ENCODE peak calls at places on chromosomes 6 and 20, in six cellular contexts. One of them, this sample, is unnamed.
A peak's percentile ranks its signal among the peaks of the same experiment; 100 is the strongest.

GRCh38 chr6:112233864-112234263 is 20.5 kb downstream of the LAMA4 start:
- DNase-seq in CD8-positive, alpha-beta T cell: no peak
- DNase-seq in cardiac fibroblast: peak; percentile 87
- DNase-seq in GM06990: no peak
- DNase-seq in heart right ventricle: no peak
- DNase-seq in breast epithelium: no peak
- DNase-seq in this sample: no peak

GRCh38 chr20:64037498-64038213 is 1.7 kb downstream of the C20orf204 start:
- DNase-seq in CD8-positive, alpha-beta T cell: no peak
- DNase-seq in cardiac fibroblast: no peak
- DNase-seq in heart right ventricle: no peak
- DNase-seq in GM06990: no peak
- DNase-seq in breast epithelium: no peak
- DNase-seq in this sample: no peak

GRCh38 chr6:148502083-148502772 is 159.6 kb downstream of the SASH1 start:
- DNase-seq in heart right ventricle: no peak
- DNase-seq in cardiac fibroblast: peak; percentile 82
- DNase-seq in CD8-positive, alpha-beta T cell: no peak
- DNase-seq in GM06990: no peak
- DNase-seq in breast epithelium: no peak
- DNase-seq in this sample: no peak

GRCh38 chr20:25227317-25227831 is 20.5 kb upstream of the PYGB start:
- DNase-seq in breast epithelium: no peak
- DNase-seq in CD8-positive, alpha-beta T cell: no peak
- DNase-seq in heart right ventricle: no peak
- DNase-seq in cardiac fibroblast: peak; percentile 88
- DNase-seq in GM06990: no peak
- DNase-seq in this sample: no peak

GRCh38 chr20:51402201-51402600 is 140.3 kb downstream of the NFATC2 start:
- DNase-seq in heart right ventricle: no peak
- DNase-seq in CD8-positive, alpha-beta T cell: peak; percentile 22
- DNase-seq in breast epithelium: peak; percentile 30
- DNase-seq in GM06990: no peak
- DNase-seq in cardiac fibroblast: no peak
- DNase-seq in this sample: no peak

GRCh38 chr6:14811760-14812428 is 434.0 kb upstream of the JARID2 start:
- DNase-seq in CD8-positive, alpha-beta T cell: no peak
- DNase-seq in breast epithelium: no peak
- DNase-seq in cardiac fibroblast: peak; percentile 78
- DNase-seq in heart right ventricle: no peak
- DNase-seq in GM06990: no peak
- DNase-seq in this sample: no peak

GRCh38 chr20:61861054-61861841 is 204.4 kb downstream of the TAF4 start:
- DNase-seq in cardiac fibroblast: no peak
- DNase-seq in breast epithelium: no peak
- DNase-seq in GM06990: no peak
- DNase-seq in heart right ventricle: no peak
- DNase-seq in CD8-positive, alpha-beta T cell: no peak
- DNase-seq in this sample: no peak

GRCh38 chr20:38162878-38163875 is 1.9 kb downstream of the TGM2 start:
- DNase-seq in heart right ventricle: no peak
- DNase-seq in GM06990: no peak
- DNase-seq in CD8-positive, alpha-beta T cell: no peak
- DNase-seq in breast epithelium: no peak
- DNase-seq in cardiac fibroblast: no peak
- DNase-seq in this sample: no peak

GRCh38 chr20:58716476-58717277 is 24.1 kb downstream of the NPEPL1 start:
- DNase-seq in breast epithelium: no peak
- DNase-seq in cardiac fibroblast: no peak
- DNase-seq in heart right ventricle: no peak
- DNase-seq in GM06990: no peak
- DNase-seq in CD8-positive, alpha-beta T cell: no peak
- DNase-seq in this sample: no peak

GRCh38 chr6:90479603-90479926 is 107.3 kb downstream of the MAP3K7 start:
- DNase-seq in GM06990: no peak
- DNase-seq in cardiac fibroblast: no peak
- DNase-seq in breast epithelium: no peak
- DNase-seq in CD8-positive, alpha-beta T cell: no peak
- DNase-seq in heart right ventricle: no peak
- DNase-seq in this sample: no peak

GRCh38 chr6:66328181-66328580 is 621.2 kb upstream of the EYS start:
- DNase-seq in CD8-positive, alpha-beta T cell: no peak
- DNase-seq in GM06990: no peak
- DNase-seq in heart right ventricle: no peak
- DNase-seq in cardiac fibroblast: no peak
- DNase-seq in breast epithelium: no peak
- DNase-seq in this sample: no peak

GRCh38 chr20:8656335-8656734 is 412.6 kb upstream of the PLCB4 start:
- DNase-seq in CD8-positive, alpha-beta T cell: no peak
- DNase-seq in GM06990: no peak
- DNase-seq in cardiac fibroblast: peak; percentile 84
- DNase-seq in heart right ventricle: no peak
- DNase-seq in breast epithelium: no peak
- DNase-seq in this sample: no peak

GRCh38 chr20:4065405-4065841 is 50.1 kb upstream of the RNF24 start:
- DNase-seq in breast epithelium: no peak
- DNase-seq in CD8-positive, alpha-beta T cell: no peak
- DNase-seq in GM06990: no peak
- DNase-seq in heart right ventricle: no peak
- DNase-seq in cardiac fibroblast: peak; percentile 99
- DNase-seq in this sample: no peak

GRCh38 chr6:29414588-29414987 is at the start of gene OR12D1:
- DNase-seq in breast epithelium: no peak
- DNase-seq in CD8-positive, alpha-beta T cell: no peak
- DNase-seq in cardiac fibroblast: peak; percentile 2
- DNase-seq in GM06990: no peak
- DNase-seq in heart right ventricle: no peak
- DNase-seq in this sample: no peak

GRCh38 chr6:50198245-50198644 is 148.5 kb upstream of the DEFB112 start:
- DNase-seq in heart right ventricle: no peak
- DNase-seq in cardiac fibroblast: no peak
- DNase-seq in GM06990: no peak
- DNase-seq in CD8-positive, alpha-beta T cell: no peak
- DNase-seq in breast epithelium: no peak
- DNase-seq in this sample: no peak

GRCh38 chr20:56004611-56005388 is 519 bp downstream of the CBLN4 start:
- DNase-seq in cardiac fibroblast: no peak
- DNase-seq in heart right ventricle: no peak
- DNase-seq in breast epithelium: no peak
- DNase-seq in GM06990: no peak
- DNase-seq in CD8-positive, alpha-beta T cell: no peak
- DNase-seq in this sample: no peak

GRCh38 chr20:25076731-25077609 is 5.0 kb downstream of the VSX1 start:
- DNase-seq in CD8-positive, alpha-beta T cell: no peak
- DNase-seq in breast epithelium: peak; percentile 68
- DNase-seq in heart right ventricle: no peak
- DNase-seq in GM06990: no peak
- DNase-seq in cardiac fibroblast: peak; percentile 32
- DNase-seq in this sample: no peak

GRCh38 chr20:25573288-25574251 is 11.8 kb downstream of the NINL start:
- DNase-seq in cardiac fibroblast: peak; percentile 81
- DNase-seq in CD8-positive, alpha-beta T cell: no peak
- DNase-seq in GM06990: no peak
- DNase-seq in breast epithelium: no peak
- DNase-seq in heart right ventricle: no peak
- DNase-seq in this sample: no peak

GRCh38 chr6:169789944-169790927 is 38.8 kb downstream of the ERMARD start:
- DNase-seq in breast epithelium: peak; percentile 56
- DNase-seq in heart right ventricle: peak; percentile 70
- DNase-seq in CD8-positive, alpha-beta T cell: peak; percentile 65
- DNase-seq in cardiac fibroblast: peak; percentile 69
- DNase-seq in GM06990: peak; percentile 65
- DNase-seq in this sample: no peak

GRCh38 chr6:7239590-7239948 is 73.4 kb downstream of the SSR1 start:
- DNase-seq in cardiac fibroblast: no peak
- DNase-seq in heart right ventricle: no peak
- DNase-seq in GM06990: no peak
- DNase-seq in breast epithelium: no peak
- DNase-seq in CD8-positive, alpha-beta T cell: no peak
- DNase-seq in this sample: no peak

GRCh38 chr20:33689973-33690372 is 3.8 kb upstream of the E2F1 start:
- DNase-seq in CD8-positive, alpha-beta T cell: peak; percentile 55
- DNase-seq in GM06990: no peak
- DNase-seq in cardiac fibroblast: peak; percentile 65
- DNase-seq in heart right ventricle: no peak
- DNase-seq in breast epithelium: no peak
- DNase-seq in this sample: no peak

GRCh38 chr20:61387204-61387958 is 135.3 kb downstream of the CDH4 start:
- DNase-seq in GM06990: no peak
- DNase-seq in CD8-positive, alpha-beta T cell: no peak
- DNase-seq in heart right ventricle: peak; percentile 20
- DNase-seq in breast epithelium: peak; percentile 28
- DNase-seq in cardiac fibroblast: peak; percentile 12
- DNase-seq in this sample: no peak

GRCh38 chr6:18243302-18243893 is 20.9 kb downstream of the DEK start:
- DNase-seq in heart right ventricle: no peak
- DNase-seq in cardiac fibroblast: no peak
- DNase-seq in breast epithelium: no peak
- DNase-seq in CD8-positive, alpha-beta T cell: no peak
- DNase-seq in GM06990: no peak
- DNase-seq in this sample: no peak

GRCh38 chr20:61765871-61766654 is 299.6 kb downstream of the TAF4 start:
- DNase-seq in heart right ventricle: no peak
- DNase-seq in breast epithelium: no peak
- DNase-seq in CD8-positive, alpha-beta T cell: no peak
- DNase-seq in GM06990: no peak
- DNase-seq in cardiac fibroblast: no peak
- DNase-seq in this sample: no peak

GRCh38 chr6:2858678-2859324 is 17.1 kb upstream of the SERPINB1 start:
- DNase-seq in heart right ventricle: no peak
- DNase-seq in cardiac fibroblast: no peak
- DNase-seq in GM06990: no peak
- DNase-seq in CD8-positive, alpha-beta T cell: peak; percentile 49
- DNase-seq in breast epithelium: no peak
- DNase-seq in this sample: no peak

GRCh38 chr20:33475381-33476160 is 14.3 kb upstream of the CBFA2T2 start:
- DNase-seq in GM06990: no peak
- DNase-seq in breast epithelium: no peak
- DNase-seq in heart right ventricle: no peak
- DNase-seq in CD8-positive, alpha-beta T cell: no peak
- DNase-seq in cardiac fibroblast: no peak
- DNase-seq in this sample: no peak

GRCh38 chr20:62804021-62804631 is 509 bp upstream of the OGFR start:
- DNase-seq in heart right ventricle: no peak
- DNase-seq in CD8-positive, alpha-beta T cell: no peak
- DNase-seq in breast epithelium: no peak
- DNase-seq in cardiac fibroblast: no peak
- DNase-seq in GM06990: no peak
- DNase-seq in this sample: no peak

GRCh38 chr6:167094436-167094819 is 28.5 kb upstream of the CCR6 start:
- DNase-seq in heart right ventricle: no peak
- DNase-seq in cardiac fibroblast: no peak
- DNase-seq in CD8-positive, alpha-beta T cell: no peak
- DNase-seq in breast epithelium: no peak
- DNase-seq in GM06990: no peak
- DNase-seq in this sample: no peak

GRCh38 chr6:141513830-141514229 is 618.9 kb upstream of the GJE1 start:
- DNase-seq in CD8-positive, alpha-beta T cell: no peak
- DNase-seq in GM06990: no peak
- DNase-seq in breast epithelium: no peak
- DNase-seq in cardiac fibroblast: peak; percentile 31
- DNase-seq in heart right ventricle: no peak
- DNase-seq in this sample: no peak

GRCh38 chr20:62678553-62678952 is 30.1 kb upstream of the NTSR1 start:
- DNase-seq in CD8-positive, alpha-beta T cell: no peak
- DNase-seq in heart right ventricle: no peak
- DNase-seq in breast epithelium: no peak
- DNase-seq in GM06990: no peak
- DNase-seq in cardiac fibroblast: no peak
- DNase-seq in this sample: no peak

DNA sequence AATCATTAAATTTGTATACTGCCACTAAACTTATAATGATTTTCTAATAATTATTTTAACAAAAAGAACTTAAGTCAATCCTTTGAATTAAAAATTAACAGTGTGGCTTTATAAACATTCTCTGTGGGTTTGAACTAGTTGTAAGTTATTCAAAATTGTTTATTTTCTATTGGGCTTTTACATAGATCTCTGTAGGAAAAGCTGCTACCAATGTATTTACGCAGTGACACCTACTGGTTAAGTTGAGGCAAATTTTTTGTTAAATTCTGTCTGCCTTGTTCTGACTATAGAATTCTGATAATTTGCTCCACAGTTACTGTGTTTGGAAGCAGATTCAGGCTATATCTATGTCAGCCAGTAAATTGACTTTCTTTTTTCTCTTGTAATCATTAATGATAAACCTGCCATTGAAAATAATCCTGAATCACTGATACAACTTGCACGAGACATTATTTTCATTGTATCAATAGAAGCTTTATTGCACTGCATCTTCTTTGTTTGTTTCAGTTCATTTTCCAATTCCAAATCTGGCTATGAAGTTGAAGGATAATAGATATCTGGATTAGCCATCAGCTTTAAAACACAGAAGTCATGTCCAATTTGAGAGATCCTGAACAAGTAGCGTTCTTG is 66.0 kb upstream of the UTRN start:
- DNase-seq in breast epithelium: no peak
- DNase-seq in heart right ventricle: no peak
- DNase-seq in CD8-positive, alpha-beta T cell: no peak
- DNase-seq in GM06990: peak; percentile 25
- DNase-seq in cardiac fibroblast: peak; percentile 75
- DNase-seq in this sample: peak; percentile 18
- TF ChIP-seq CTCF in breast epithelium: peak; percentile 49
- TF ChIP-seq CTCF in heart right ventricle: peak; percentile 73
- TF ChIP-seq CTCF in CD8-positive, alpha-beta T cell: peak; percentile 88
- TF ChIP-seq CTCF in GM06990: peak; percentile 46
- TF ChIP-seq CTCF in cardiac fibroblast: peak; percentile 63
- TF ChIP-seq CTCF in this sample: peak; percentile 58

DNA sequence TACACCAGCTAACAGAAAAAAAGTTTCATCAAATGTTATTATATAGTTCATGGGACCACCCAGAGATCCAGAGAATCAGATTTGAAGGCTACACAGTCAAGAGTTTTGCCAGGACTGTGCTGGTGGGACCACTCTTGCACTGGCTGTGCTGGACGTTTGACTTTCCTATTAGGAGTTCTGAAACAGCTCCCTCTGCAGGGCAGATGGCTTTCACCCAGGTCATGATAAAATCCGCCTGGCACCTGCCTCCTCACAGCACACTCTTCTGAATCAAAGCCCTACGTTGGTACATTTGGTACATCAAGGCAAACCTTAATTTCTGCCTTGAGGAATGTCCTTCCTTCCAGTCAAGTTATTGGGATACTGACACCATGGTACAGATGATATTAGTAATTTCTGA is 302.1 kb downstream of the ZNF217 start:
- DNase-seq in heart right ventricle: no peak
- DNase-seq in GM06990: no peak
- DNase-seq in CD8-positive, alpha-beta T cell: no peak
- DNase-seq in breast epithelium: no peak
- DNase-seq in cardiac fibroblast: no peak
- DNase-seq in this sample: no peak
- TF ChIP-seq CTCF in heart right ventricle: no peak
- TF ChIP-seq CTCF in GM06990: peak; percentile 45
- TF ChIP-seq CTCF in CD8-positive, alpha-beta T cell: no peak
- TF ChIP-seq CTCF in breast epithelium: no peak
- TF ChIP-seq CTCF in cardiac fibroblast: no peak
- TF ChIP-seq CTCF in this sample: peak; percentile 9

GRCh38 chr6:43856005-43856765 is 86.2 kb downstream of the VEGFA start:
- DNase-seq in GM06990: no peak
- DNase-seq in heart right ventricle: peak; percentile 30
- DNase-seq in cardiac fibroblast: peak; percentile 35
- DNase-seq in breast epithelium: peak; percentile 29
- DNase-seq in CD8-positive, alpha-beta T cell: no peak
- DNase-seq in this sample: no peak
- TF ChIP-seq CTCF in GM06990: peak; percentile 12
- TF ChIP-seq CTCF in heart right ventricle: peak; percentile 48
- TF ChIP-seq CTCF in cardiac fibroblast: peak; percentile 31
- TF ChIP-seq CTCF in breast epithelium: peak; percentile 30
- TF ChIP-seq CTCF in CD8-positive, alpha-beta T cell: no peak
- TF ChIP-seq CTCF in this sample: peak; percentile 53

GRCh38 chr6:142746524-142746923 is 198.5 kb downstream of the HIVEP2 start:
- DNase-seq in cardiac fibroblast: peak; percentile 30
- DNase-seq in CD8-positive, alpha-beta T cell: peak; percentile 6
- DNase-seq in heart right ventricle: no peak
- DNase-seq in breast epithelium: no peak
- DNase-seq in GM06990: no peak
- DNase-seq in this sample: no peak
- TF ChIP-seq CTCF in cardiac fibroblast: peak; percentile 36
- TF ChIP-seq CTCF in CD8-positive, alpha-beta T cell: peak; percentile 42
- TF ChIP-seq CTCF in heart right ventricle: peak; percentile 50
- TF ChIP-seq CTCF in breast epithelium: no peak
- TF ChIP-seq CTCF in GM06990: peak; percentile 71
- TF ChIP-seq CTCF in this sample: peak; percentile 40